ENCODE peak calls at places on chromosomes 13 and 19, in four cellular contexts. L, U, N and O are unnamed samples. For H3K4me1, the result is how much of the 10 kb centered on the place peaks cover.

GRCh38 chr19:43618921-43619261 is 538 bp downstream of the ZNF428 start:
- DNase-seq in U (no peak), N (no peak), L (no peak), O (peak)

GRCh38 chr19:29623726-29624488 is 17.8 kb downstream of the POP4 start:
- DNase-seq in U (no peak), N (no peak), L (no peak), O (no peak)

GRCh38 chr13:36051082-36051481 is 80.1 kb downstream of the DCLK1 start:
- DNase-seq in L (no peak), U (no peak), N (no peak), O (no peak)

GRCh38 chr13:76894401-76895110 is 8.4 kb upstream of the KCTD12 start:
- DNase-seq in N (no peak), U (no peak), L (no peak), O (no peak)

GRCh38 chr13:34577051-34577450 is 365.0 kb upstream of the NBEA start:
- DNase-seq in U (no peak), N (no peak), L (peak), O (peak)

GRCh38 chr19:35852029-35852780 is at the start of gene NPHS1:
- DNase-seq in N (no peak), U (no peak), L (no peak), O (no peak)

GRCh38 chr13:106661236-106661635 is 93.3 kb upstream of the ARGLU1 start:
- DNase-seq in U (no peak), L (no peak), N (peak), O (no peak)

GRCh38 chr19:56091751-56092546 is 29.1 kb downstream of the ZNF787 start:
- DNase-seq in U (no peak), N (no peak), L (no peak), O (no peak)

GRCh38 chr13:68176486-68176885 is 946.4 kb upstream of the PCDH9 start:
- DNase-seq in N (no peak), L (peak), U (no peak), O (peak)

GRCh38 chr19:47646924-47647323 is 38.0 kb downstream of the BICRA start:
- DNase-seq in N (no peak), L (no peak), U (no peak), O (no peak)
- H3K4me1 ChIP-seq in N (under half), L (under half), U (under half), O (under half)

GRCh38 chr13:110062077-110062776 is 244.7 kb downstream of the COL4A1 start:
- DNase-seq in L (peak), N (no peak), U (peak), O (no peak)
- H3K4me3 ChIP-seq in L (no peak), N (no peak), U (no peak), O (no peak)

GRCh38 chr13:60733933-60734332 is 336.9 kb downstream of the TDRD3 start:
- DNase-seq in N (no peak), L (no peak), U (no peak), O (no peak)
- H3K27ac ChIP-seq in N (no peak), L (no peak), U (no peak), O (no peak)

DNA sequence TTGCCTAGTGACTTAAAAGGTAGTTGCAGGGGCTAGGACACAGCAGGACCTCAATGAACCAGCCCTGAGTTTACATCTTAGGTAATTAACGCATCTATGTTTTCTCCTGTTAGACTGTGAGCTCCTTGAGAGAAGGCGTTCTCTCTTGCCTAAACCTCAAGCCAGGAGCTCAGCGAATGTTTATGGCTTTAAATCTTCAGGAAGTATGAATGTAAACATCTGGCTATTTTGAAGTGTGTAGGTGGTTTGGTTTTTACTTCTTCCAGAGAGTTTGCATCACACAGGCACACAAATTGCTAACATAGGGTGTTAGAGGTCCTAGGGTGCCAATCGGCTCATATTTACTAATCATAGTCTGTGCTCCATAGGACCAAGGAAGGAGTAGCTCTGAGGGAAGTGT is 387.7 kb upstream of the ZNF507 start:
- DNase-seq in N (no peak), L (no peak), U (no peak), O (no peak)
- H3K4me1 ChIP-seq in N (under half), L (under half), U (under half), O (under half)

GRCh38 chr13:27919934-27920676 is at the start of gene PDX1:
- DNase-seq in L (no peak), U (no peak), N (peak), O (peak)

GRCh38 chr13:27920677-27921420 is 1.0 kb downstream of the PDX1 start:
- DNase-seq in L (no peak), U (no peak), N (peak), O (peak)

GRCh38 chr13:27921961-27922910 is 2.4 kb downstream of the PDX1 start:
- DNase-seq in L (no peak), N (peak), U (no peak), O (no peak)

GRCh38 chr13:27922974-27923612 is 3.3 kb downstream of the PDX1 start:
- DNase-seq in N (no peak), L (no peak), U (no peak), O (no peak)

GRCh38 chr13:27921421-27921960 is 1.7 kb downstream of the PDX1 start:
- DNase-seq in N (peak), U (no peak), L (no peak), O (no peak)
- H3K4me3 ChIP-seq in N (peak), U (peak), L (no peak), O (peak)

DNA sequence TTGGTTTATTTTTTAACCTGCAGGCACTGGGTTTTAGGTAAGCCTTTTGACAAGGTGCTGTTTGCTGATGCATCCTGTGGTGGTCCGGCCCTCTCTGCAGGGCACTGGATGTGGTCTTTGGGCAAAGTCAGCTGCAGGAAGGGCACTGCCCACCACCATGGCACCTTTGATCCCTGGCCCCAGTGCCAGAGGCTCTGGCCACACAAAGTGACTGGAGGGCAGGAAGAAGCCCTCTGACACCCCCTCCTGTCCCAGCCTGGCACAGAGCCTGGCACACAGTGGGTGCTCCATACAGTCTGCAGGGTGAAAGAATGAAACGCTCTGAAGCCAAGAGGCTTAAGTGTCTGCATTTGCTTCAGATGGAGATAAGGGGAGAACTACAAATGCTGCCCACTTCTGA is 47.6 kb upstream of the CNMD start:
- DNase-seq in U (no peak), N (no peak), L (no peak), O (no peak)
- H3K27ac ChIP-seq in U (no peak), N (no peak), L (no peak), O (no peak)